ENCODE peak calls at places on chromosomes 4 and X, in four cellular contexts. L is AG10803; C is left kidney; N is naive thymus-derived CD4-positive, alpha-beta T cell. K is an unnamed sample.

GRCh38 chr4:138609943-138610350 is 367.8 kb upstream of the SLC7A11 start:
- DNase-seq in L (peak; percentile 60), C (no peak), N (no peak), K (no peak)

GRCh38 chr4:108396900-108397299 is 223.5 kb upstream of the RPL34 start:
- DNase-seq in L (no peak), C (no peak), N (no peak), K (no peak)

GRCh38 chr4:153799708-153800074 is 10.8 kb upstream of the SFRP2 start:
- DNase-seq in L (peak; percentile 69), C (peak; percentile 41), N (no peak), K (no peak)

GRCh38 chr4:138445098-138445497 is 202.9 kb upstream of the SLC7A11 start:
- DNase-seq in L (peak; percentile 74), C (no peak), N (no peak), K (no peak)

GRCh38 chrX:110418857-110419249 is 60.2 kb downstream of the RTL9 start:
- DNase-seq in L (no peak), C (peak; percentile 37), N (no peak), K (no peak)

GRCh38 chr4:173332021-173332487 is 2.1 kb downstream of the HMGB2 start:
- DNase-seq in L (peak; percentile 50), C (no peak), N (no peak), K (no peak)

GRCh38 chr4:94650690-94651089 is 107.1 kb upstream of the BMPR1B start:
- DNase-seq in L (no peak), C (no peak), N (no peak), K (no peak)

GRCh38 chr4:173871643-173872042 is 341.6 kb upstream of the HAND2 start:
- DNase-seq in L (no peak), C (no peak), N (no peak), K (no peak)

GRCh38 chr4:138981930-138982390 is 33.6 kb upstream of the NOCT start:
- DNase-seq in L (peak; percentile 63), C (peak; percentile 20), N (no peak), K (no peak)

GRCh38 chr4:104591505-104591904 is 96.8 kb upstream of the CXXC4 start:
- DNase-seq in L (no peak), C (peak; percentile 81), N (no peak), K (no peak)

GRCh38 chr4:185764880-185765279 is 47.1 kb downstream of the SORBS2 start:
- DNase-seq in L (no peak), C (no peak), N (no peak), K (no peak)

GRCh38 chrX:141928432-141928831 is 24.7 kb downstream of the MAGEC1 start:
- DNase-seq in L (no peak), C (no peak), N (no peak), K (no peak)

GRCh38 chr4:27861802-27862201 is 1001.2 kb downstream of the STIM2 start:
- DNase-seq in L (peak; percentile 1), C (no peak), N (no peak), K (no peak)

GRCh38 chr4:184475096-184475461 is 729 bp upstream of the IRF2 start:
- DNase-seq in L (peak; percentile 62), C (no peak), N (peak; percentile 71), K (no peak)

GRCh38 chrX:147675819-147676218 is 235.9 kb upstream of the FMR1 start:
- DNase-seq in L (no peak), C (no peak), N (no peak), K (no peak)

GRCh38 chrX:6029014-6029413 is 199.7 kb downstream of the NLGN4X start:
- DNase-seq in L (no peak), C (no peak), N (no peak), K (no peak)

GRCh38 chr4:81724925-81725329 is 253.2 kb upstream of the RASGEF1B start:
- DNase-seq in L (no peak), C (peak; percentile 76), N (peak; percentile 63), K (peak; percentile 24)

GRCh38 chrX:38216642-38217041 is 4.0 kb downstream of the SRPX start:
- DNase-seq in L (no peak), C (no peak), N (no peak), K (no peak)

GRCh38 chr4:168919706-168920324 is 90.2 kb downstream of the CBR4 start:
- DNase-seq in L (no peak), C (peak; percentile 40), N (no peak), K (no peak)

GRCh38 chr4:3656441-3657376 is 109.5 kb upstream of the ADRA2C start:
- DNase-seq in L (no peak), C (peak; percentile 82), N (no peak), K (no peak)

GRCh38 chr4:189600598-189601435 is 339.9 kb upstream of the FRG1 start:
- DNase-seq in L (peak; percentile 20), C (no peak), N (no peak), K (no peak)

GRCh38 chrX:30659421-30659820 is 6.2 kb downstream of the GK start:
- DNase-seq in L (peak; percentile 83), C (no peak), N (no peak), K (peak; percentile 15)

GRCh38 chr4:184744251-184744650 is 10.4 kb upstream of the CENPU start:
- DNase-seq in L (no peak), C (no peak), N (no peak), K (no peak)

GRCh38 chrX:53320543-53321215 is 39.3 kb upstream of the IQSEC2 start:
- DNase-seq in L (no peak), C (peak; percentile 42), N (peak; percentile 23), K (no peak)

GRCh38 chr4:180640193-180640592 is 1603.0 kb upstream of the TENM3 start:
- DNase-seq in L (no peak), C (no peak), N (no peak), K (no peak)

GRCh38 chr4:13783800-13784411 is 156.4 kb upstream of the BOD1L1 start:
- DNase-seq in L (no peak), C (peak; percentile 71), N (no peak), K (no peak)

K was measured in GDM1.